ENCODE peak calls at places on chromosomes 6 and 20, in four cellular contexts. One of them, this sample, is unnamed.

GRCh38 chr6:13239530-13240455 is 88.5 kb downstream of the TBC1D7 start:
- DNase-seq in HepG2: no peak
- DNase-seq in SK-N-SH: no peak
- DNase-seq in K562: no peak
- DNase-seq in this sample: no peak

GRCh38 chr6:252775-253526 is 39.3 kb upstream of the DUSP22 start:
- DNase-seq in HepG2: no peak
- DNase-seq in SK-N-SH: no peak
- DNase-seq in K562: no peak
- DNase-seq in this sample: no peak

GRCh38 chr6:43990627-43991619 is 136.3 kb downstream of the MRPL14 start:
- DNase-seq in HepG2: peak; percentile 93
- DNase-seq in SK-N-SH: peak; percentile 83
- DNase-seq in K562: peak; percentile 64
- DNase-seq in this sample: no peak

GRCh38 chr6:136897071-136897470 is 25.0 kb upstream of the SLC35D3 start:
- DNase-seq in HepG2: no peak
- DNase-seq in SK-N-SH: no peak
- DNase-seq in K562: no peak
- DNase-seq in this sample: no peak

GRCh38 chr6:22062807-22063408 is 233.9 kb downstream of the PRL start:
- DNase-seq in HepG2: no peak
- DNase-seq in SK-N-SH: no peak
- DNase-seq in K562: no peak
- DNase-seq in this sample: no peak

GRCh38 chr6:134138226-134138975 is 86.0 kb upstream of the SLC2A12 start:
- DNase-seq in HepG2: no peak
- DNase-seq in SK-N-SH: no peak
- DNase-seq in K562: no peak
- DNase-seq in this sample: no peak

GRCh38 chr6:69019832-69020231 is 384.8 kb downstream of the ADGRB3 start:
- DNase-seq in HepG2: no peak
- DNase-seq in SK-N-SH: no peak
- DNase-seq in K562: no peak
- DNase-seq in this sample: no peak

GRCh38 chr20:40683221-40683893 is 5.7 kb downstream of the MAFB start:
- DNase-seq in HepG2: no peak
- DNase-seq in SK-N-SH: no peak
- DNase-seq in K562: no peak
- DNase-seq in this sample: no peak

GRCh38 chr6:103800131-103800670 is 1059.5 kb downstream of the HACE1 start:
- DNase-seq in HepG2: no peak
- DNase-seq in SK-N-SH: no peak
- DNase-seq in K562: no peak
- DNase-seq in this sample: no peak

GRCh38 chr20:37336369-37337207 is 9.4 kb upstream of the SRC start:
- DNase-seq in HepG2: no peak
- DNase-seq in SK-N-SH: peak; percentile 79
- DNase-seq in K562: peak; percentile 70
- DNase-seq in this sample: peak; percentile 91

GRCh38 chr6:44003345-44004061 is 123.7 kb downstream of the MRPL14 start:
- DNase-seq in HepG2: no peak
- DNase-seq in SK-N-SH: no peak
- DNase-seq in K562: no peak
- DNase-seq in this sample: no peak

GRCh38 chr6:152529364-152529763 is 107.8 kb downstream of the SYNE1 start:
- DNase-seq in HepG2: no peak
- DNase-seq in SK-N-SH: no peak
- DNase-seq in K562: no peak
- DNase-seq in this sample: no peak

GRCh38 chr6:165863801-165864200 is 200.8 kb upstream of the PDE10A start:
- DNase-seq in HepG2: no peak
- DNase-seq in SK-N-SH: no peak
- DNase-seq in K562: no peak
- DNase-seq in this sample: no peak

GRCh38 chr6:107237992-107238660 is 122.8 kb upstream of the BEND3 start:
- DNase-seq in HepG2: no peak
- DNase-seq in SK-N-SH: no peak
- DNase-seq in K562: no peak
- DNase-seq in this sample: no peak

GRCh38 chr6:47595785-47596184 is 102.6 kb upstream of the ADGRF4 start:
- DNase-seq in HepG2: no peak
- DNase-seq in SK-N-SH: no peak
- DNase-seq in K562: no peak
- DNase-seq in this sample: no peak

GRCh38 chr6:40472354-40472753 is 114.8 kb downstream of the LRFN2 start:
- DNase-seq in HepG2: no peak
- DNase-seq in SK-N-SH: no peak
- DNase-seq in K562: no peak
- DNase-seq in this sample: no peak

GRCh38 chr6:126127662-126128061 is 141.3 kb downstream of the TRMT11 start:
- DNase-seq in HepG2: no peak
- DNase-seq in SK-N-SH: no peak
- DNase-seq in K562: no peak
- DNase-seq in this sample: no peak

GRCh38 chr6:158262082-158262481 is 50.2 kb upstream of the TULP4 start:
- DNase-seq in HepG2: no peak
- DNase-seq in SK-N-SH: no peak
- DNase-seq in K562: no peak
- DNase-seq in this sample: no peak

GRCh38 chr6:133888931-133889556 is at the start of gene TCF21:
- DNase-seq in HepG2: no peak
- DNase-seq in SK-N-SH: no peak
- DNase-seq in K562: no peak
- DNase-seq in this sample: no peak

GRCh38 chr6:123716506-123716905 is 79.8 kb upstream of the TRDN start:
- DNase-seq in HepG2: no peak
- DNase-seq in SK-N-SH: no peak
- DNase-seq in K562: no peak
- DNase-seq in this sample: no peak

GRCh38 chr20:37383229-37383989 is 37.5 kb downstream of the SRC start:
- DNase-seq in HepG2: no peak
- DNase-seq in SK-N-SH: peak; percentile 20
- DNase-seq in K562: no peak
- DNase-seq in this sample: no peak

GRCh38 chr6:37822851-37823682 is 3.5 kb downstream of the ZFAND3 start:
- DNase-seq in HepG2: peak; percentile 44
- DNase-seq in SK-N-SH: no peak
- DNase-seq in K562: no peak
- DNase-seq in this sample: no peak

GRCh38 chr6:19714415-19715165 is 122.6 kb upstream of the ID4 start:
- DNase-seq in HepG2: no peak
- DNase-seq in SK-N-SH: no peak
- DNase-seq in K562: no peak
- DNase-seq in this sample: no peak

GRCh38 chr6:89204096-89204495 is 13.1 kb downstream of the GABRR1 start:
- DNase-seq in HepG2: no peak
- DNase-seq in SK-N-SH: no peak
- DNase-seq in K562: no peak
- DNase-seq in this sample: no peak

GRCh38 chr6:147382945-147383554 is 125.4 kb upstream of the SAMD5 start:
- DNase-seq in HepG2: peak; percentile 30
- DNase-seq in SK-N-SH: no peak
- DNase-seq in K562: peak; percentile 34
- DNase-seq in this sample: no peak

GRCh38 chr6:43938178-43939101 is 168.4 kb downstream of the VEGFA start:
- DNase-seq in HepG2: no peak
- DNase-seq in SK-N-SH: peak; percentile 50
- DNase-seq in K562: no peak
- DNase-seq in this sample: no peak

DNA sequence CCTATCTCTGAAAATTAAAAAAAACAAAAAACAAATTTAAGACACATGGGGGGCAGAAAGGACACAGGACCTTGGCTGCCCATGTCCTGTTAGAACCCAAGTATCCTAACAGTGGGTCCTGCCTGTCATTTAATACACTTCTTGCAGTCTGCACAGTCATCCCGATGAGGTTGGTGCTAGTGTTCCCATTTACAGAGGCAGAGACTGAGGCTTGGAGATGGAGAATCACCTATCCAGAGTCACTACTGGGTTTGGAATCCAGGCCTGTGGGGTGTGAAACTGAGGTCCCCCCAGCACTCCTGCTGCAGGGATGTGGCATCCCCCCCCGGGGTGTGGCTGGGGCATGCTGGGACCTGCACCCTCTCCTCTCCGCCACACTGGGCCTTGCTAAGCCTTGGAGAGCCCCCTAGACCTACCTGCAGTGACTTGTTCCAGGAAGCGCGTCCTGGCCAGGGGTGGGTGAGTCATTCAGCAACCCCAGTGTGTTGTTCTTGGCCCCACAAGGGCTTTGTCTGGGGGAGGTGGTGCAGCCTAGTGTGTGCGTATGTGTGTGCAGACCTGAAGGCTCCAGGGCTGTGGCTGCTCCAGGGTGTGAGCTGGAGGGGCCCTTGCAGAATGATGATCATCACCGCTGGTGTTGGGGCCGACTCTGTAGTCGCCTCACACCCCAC is 49.7 kb downstream of the BCAS4 start:
- DNase-seq in HepG2: peak; percentile 25
- DNase-seq in SK-N-SH: no peak
- DNase-seq in K562: peak; percentile 37
- DNase-seq in this sample: no peak
- TF ChIP-seq GABPA in HepG2: no peak
- TF ChIP-seq GABPA in SK-N-SH: no peak
- TF ChIP-seq GABPA in K562: no peak
- TF ChIP-seq GABPA in this sample: no peak

GRCh38 chr6:7902221-7902620 is 8.4 kb downstream of the TXNDC5 start:
- DNase-seq in HepG2: no peak
- DNase-seq in SK-N-SH: no peak
- DNase-seq in K562: no peak
- DNase-seq in this sample: no peak

GRCh38 chr6:7900621-7901020 is 10.0 kb downstream of the TXNDC5 start:
- DNase-seq in HepG2: no peak
- DNase-seq in SK-N-SH: no peak
- DNase-seq in K562: no peak
- DNase-seq in this sample: no peak

GRCh38 chr6:7902867-7903266 is 7.7 kb downstream of the TXNDC5 start:
- DNase-seq in HepG2: no peak
- DNase-seq in SK-N-SH: no peak
- DNase-seq in K562: no peak
- DNase-seq in this sample: no peak

GRCh38 chr6:7901056-7901455 is 9.5 kb downstream of the TXNDC5 start:
- DNase-seq in HepG2: no peak
- DNase-seq in SK-N-SH: no peak
- DNase-seq in K562: no peak
- DNase-seq in this sample: no peak

GRCh38 chr6:7901780-7902179 is 8.8 kb downstream of the TXNDC5 start:
- DNase-seq in HepG2: no peak
- DNase-seq in SK-N-SH: no peak
- DNase-seq in K562: no peak
- DNase-seq in this sample: no peak
- H3K4me3 ChIP-seq in HepG2: no peak overlapping the region
- H3K4me3 ChIP-seq in SK-N-SH: no peak overlapping the region
- H3K4me3 ChIP-seq in K562: no peak overlapping the region
- H3K4me3 ChIP-seq in this sample: no peak overlapping the region

GRCh38 chr6:138546733-138547185 is 47.5 kb upstream of the NHSL1 start:
- DNase-seq in HepG2: peak; percentile 67
- DNase-seq in SK-N-SH: no peak
- DNase-seq in K562: no peak
- DNase-seq in this sample: no peak
- TF ChIP-seq GABPA in HepG2: no peak
- TF ChIP-seq GABPA in SK-N-SH: no peak
- TF ChIP-seq GABPA in K562: no peak
- TF ChIP-seq GABPA in this sample: no peak

DNA sequence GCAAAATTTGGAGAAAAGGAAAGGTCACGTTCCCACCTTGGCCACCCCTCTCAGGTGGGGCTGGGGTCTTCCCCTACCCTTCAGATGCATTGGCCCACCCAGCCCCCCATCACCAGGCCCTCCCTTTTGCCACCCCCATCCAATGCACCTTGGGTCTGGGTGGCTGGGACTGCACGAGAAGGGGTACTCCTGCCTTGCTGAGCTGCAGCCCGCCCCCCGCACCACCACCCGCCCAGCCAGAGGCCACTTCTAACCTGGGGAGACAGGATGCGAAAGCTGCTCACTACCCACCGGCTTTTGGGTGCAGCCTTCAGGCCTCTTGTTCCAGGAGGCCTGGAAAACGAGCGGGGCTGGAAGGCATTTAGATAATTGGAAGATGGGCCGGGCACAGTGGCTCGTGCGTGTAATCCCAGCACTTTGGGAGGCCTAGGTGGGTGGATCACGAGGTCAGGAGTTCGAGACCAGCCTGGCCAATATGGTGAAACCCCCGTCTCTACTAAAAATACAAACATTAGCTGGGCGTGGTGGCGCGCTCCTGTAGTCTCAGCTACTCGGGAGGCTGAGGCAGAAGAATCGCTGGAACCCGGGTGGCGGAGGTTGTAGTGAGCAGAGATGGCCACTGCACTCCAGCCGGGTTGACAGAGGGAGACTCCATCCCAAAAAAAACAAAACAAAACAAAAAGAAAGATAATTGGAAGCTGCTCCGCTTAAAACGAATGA is 1.2 kb upstream of the CDC25B start:
- DNase-seq in HepG2: no peak
- DNase-seq in SK-N-SH: peak; percentile 10
- DNase-seq in K562: no peak
- DNase-seq in this sample: no peak
- H3K4me3 ChIP-seq in HepG2: no peak overlapping the region
- H3K4me3 ChIP-seq in SK-N-SH: peak overlapping the region; percentile 72
- H3K4me3 ChIP-seq in K562: no peak overlapping the region
- H3K4me3 ChIP-seq in this sample: no peak overlapping the region

DNA sequence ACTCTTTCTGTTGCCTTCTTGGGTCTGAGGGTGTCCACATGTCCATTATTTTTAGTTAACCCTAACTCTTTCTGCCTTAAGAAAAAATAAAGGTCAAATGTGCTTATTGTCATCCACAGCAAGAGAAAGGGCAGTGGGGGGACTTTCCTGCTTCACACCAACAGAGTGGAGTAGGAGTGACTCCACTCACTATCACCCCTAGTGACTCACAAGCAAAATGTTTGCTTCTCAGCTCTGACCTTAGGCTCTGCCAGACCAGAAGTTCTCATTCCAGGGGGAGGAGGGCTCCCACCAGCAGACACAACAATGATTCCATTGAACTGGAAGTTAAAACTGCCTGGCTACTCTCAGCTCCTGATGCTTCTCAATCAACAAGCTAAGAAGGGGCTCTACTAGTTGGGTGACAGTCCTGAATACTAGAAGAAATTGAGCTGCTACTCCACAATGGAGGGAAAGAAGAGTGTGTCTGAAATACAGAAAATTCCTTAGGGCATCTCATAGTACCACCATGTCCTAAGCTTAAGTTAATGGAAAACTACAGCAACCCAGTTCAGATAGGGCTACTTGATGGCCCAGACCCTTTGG is 83.9 kb upstream of the AFDN start:
- DNase-seq in HepG2: peak; percentile 97
- DNase-seq in SK-N-SH: no peak
- DNase-seq in K562: no peak
- DNase-seq in this sample: no peak
- TF ChIP-seq GABPA in HepG2: no peak
- TF ChIP-seq GABPA in SK-N-SH: no peak
- TF ChIP-seq GABPA in K562: no peak
- TF ChIP-seq GABPA in this sample: no peak